ENCODE peak calls at places on chromosomes 13 and 19, in seven cellular contexts. U is upper lobe of left lung, L is tibial nerve, R is A549, Y is ovary, D is transverse colon, W is stomach. P is an unnamed sample.

GRCh38 chr13:23570099-23570926 is at the start of gene TNFRSF19:
- DNase-seq in W (no peak), U (no peak), L (peak; percentile 35), Y (no peak), D (no peak), R (no peak), P (no peak)

GRCh38 chr13:77028202-77028601 is 1.2 kb upstream of the FBXL3 start:
- DNase-seq in Y (peak; percentile 38), L (no peak), W (no peak), R (no peak), D (no peak), U (no peak), P (no peak)

GRCh38 chr13:100608906-100609305 is 20.3 kb upstream of the GGACT start:
- DNase-seq in W (no peak), U (no peak), D (peak; percentile 34), L (no peak), Y (no peak), R (no peak), P (no peak)

GRCh38 chr19:16095071-16095571 is 16.6 kb upstream of the RAB8A start:
- DNase-seq in U (no peak), R (no peak), W (no peak), D (no peak), Y (no peak), L (no peak), P (no peak)

GRCh38 chr13:112456138-112457056 is 80.2 kb downstream of the SPACA7 start:
- DNase-seq in R (no peak), U (no peak), W (peak; percentile 18), L (no peak), D (no peak), Y (no peak), P (no peak)

GRCh38 chr13:50130686-50131051 is 115.4 kb downstream of the KCNRG start:
- DNase-seq in W (no peak), L (no peak), D (peak; percentile 29), R (peak; percentile 8), U (peak; percentile 87), Y (no peak), P (no peak)

GRCh38 chr19:10816691-10817090 is 19.3 kb downstream of the TMED1 start:
- DNase-seq in Y (no peak), W (no peak), U (no peak), R (no peak), D (no peak), L (no peak), P (no peak)

GRCh38 chr19:37333457-37333856 is 37.4 kb upstream of the ZNF527 start:
- DNase-seq in Y (no peak), R (no peak), L (no peak), D (no peak), W (no peak), U (no peak), P (no peak)

GRCh38 chr19:55136399-55137102 is 12.5 kb downstream of the TNNT1 start:
- DNase-seq in L (no peak), U (peak; percentile 59), D (no peak), Y (no peak), W (no peak), R (no peak), P (no peak)

GRCh38 chr13:19681517-19681916 is 48.1 kb downstream of the MPHOSPH8 start:
- DNase-seq in D (no peak), L (no peak), Y (no peak), R (no peak), U (no peak), W (no peak), P (no peak)

GRCh38 chr19:31351212-31352193 is 2.3 kb upstream of the TSHZ3 start:
- DNase-seq in W (no peak), R (peak; percentile 46), Y (peak; percentile 74), D (peak; percentile 31), L (no peak), U (peak; percentile 88), P (peak; percentile 82)

GRCh38 chr13:36086117-36086516 is 45.1 kb downstream of the DCLK1 start:
- DNase-seq in Y (no peak), W (no peak), L (no peak), D (no peak), R (no peak), U (no peak), P (no peak)

GRCh38 chr13:100089633-100090032 is 740 bp downstream of the PCCA start:
- DNase-seq in R (no peak), W (no peak), L (no peak), Y (no peak), U (no peak), D (no peak), P (no peak)

GRCh38 chr19:53004242-53004641 is 9.5 kb upstream of the ERVV-1 start:
- DNase-seq in U (no peak), R (no peak), Y (no peak), D (no peak), W (no peak), L (no peak), P (no peak)

GRCh38 chr13:33262069-33262487 is 23.5 kb downstream of the STARD13 start:
- DNase-seq in L (no peak), R (peak; percentile 21), W (no peak), Y (no peak), D (peak; percentile 39), U (peak; percentile 29), P (peak; percentile 72)

GRCh38 chr19:51742736-51743288 is 8.9 kb downstream of the FPR1 start:
- DNase-seq in Y (no peak), D (no peak), L (no peak), U (no peak), R (no peak), W (no peak), P (no peak)

GRCh38 chr13:114089341-114089740 is 43.1 kb downstream of the RASA3 start:
- DNase-seq in W (no peak), D (peak; percentile 5), R (no peak), Y (peak; percentile 8), L (no peak), U (peak; percentile 70), P (peak; percentile 37)

GRCh38 chr19:43422000-43422688 is 7.5 kb downstream of the TEX101 start:
- DNase-seq in R (no peak), L (no peak), D (no peak), Y (no peak), U (no peak), W (no peak), P (no peak)

GRCh38 chr19:34675250-34675649 is 1.7 kb downstream of the SCGB2B2 start:
- DNase-seq in L (no peak), U (no peak), Y (no peak), R (no peak), W (no peak), D (no peak), P (no peak)

GRCh38 chr19:58332697-58333096 is 5.9 kb downstream of the ZSCAN22 start:
- DNase-seq in Y (no peak), W (no peak), D (no peak), U (no peak), L (no peak), R (no peak), P (no peak)

GRCh38 chr13:91126806-91127205 is 220.7 kb upstream of the MIR17HG start:
- DNase-seq in U (no peak), R (no peak), W (no peak), L (no peak), Y (no peak), D (no peak), P (no peak)

GRCh38 chr13:89733686-89734085 is 1613.8 kb upstream of the MIR17HG start:
- DNase-seq in R (no peak), L (no peak), U (no peak), D (no peak), Y (no peak), W (no peak), P (no peak)

GRCh38 chr13:97116754-97117153 is 105.4 kb upstream of the MBNL2 start:
- DNase-seq in W (no peak), Y (no peak), R (no peak), D (no peak), L (no peak), U (no peak), P (peak; percentile 74)

GRCh38 chr19:48113190-48113917 is 2.7 kb upstream of the PLA2G4C start:
- DNase-seq in U (no peak), W (no peak), D (no peak), R (no peak), L (no peak), Y (no peak), P (no peak)

GRCh38 chr13:86446311-86446710 is 647.1 kb upstream of the SLITRK6 start:
- DNase-seq in D (no peak), R (peak; percentile 2), W (no peak), U (no peak), Y (no peak), L (no peak), P (no peak)

GRCh38 chr13:41007359-41008118 is 11.6 kb downstream of the ELF1 start:
- DNase-seq in L (no peak), W (no peak), D (no peak), Y (no peak), R (no peak), U (no peak), P (no peak)

GRCh38 chr13:101767096-101767495 is 314.6 kb downstream of the ITGBL1 start:
- DNase-seq in W (no peak), U (no peak), D (no peak), Y (no peak), R (no peak), L (no peak), P (no peak)

GRCh38 chr19:8510589-8511115 is 3.3 kb downstream of the ZNF414 start:
- DNase-seq in W (no peak), U (peak; percentile 83), R (no peak), D (no peak), L (no peak), Y (no peak), P (no peak)

GRCh38 chr13:23833733-23834611 is 55.2 kb downstream of the MIPEP start:
- DNase-seq in U (peak; percentile 55), R (no peak), D (no peak), Y (no peak), W (no peak), L (no peak), P (no peak)

GRCh38 chr13:34340534-34340933 is 522.6 kb downstream of the RFC3 start:
- DNase-seq in L (no peak), D (no peak), R (no peak), Y (no peak), U (no peak), W (peak; percentile 36), P (no peak)

GRCh38 chr13:39565036-39565949 is 37.7 kb downstream of the LHFPL6 start:
- DNase-seq in L (no peak), W (no peak), Y (no peak), D (no peak), U (no peak), R (peak; percentile 20), P (no peak)
- TF ChIP-seq EP300 in L (peak; percentile 46), W (no peak), Y (no peak), D (no peak), U (no peak), R (no peak), P (no peak)

GRCh38 chr19:18160792-18161690 is 8.1 kb downstream of the PIK3R2 start:
- DNase-seq in D (peak; percentile 83), R (peak; percentile 62), U (peak; percentile 97), Y (peak; percentile 85), W (peak; percentile 87), L (peak; percentile 51), P (peak; percentile 83)
- TF ChIP-seq POLR2A in D (no peak), R (peak; percentile 37), U (no peak), Y (no peak), W (no peak), L (no peak), P (no peak)

GRCh38 chr19:49877020-49877878 is at the start of the genes AKT1S1 and TBC1D17:
- DNase-seq in U (peak; percentile 95), D (peak; percentile 99), R (peak; percentile 100), Y (peak; percentile 99), W (peak; percentile 99), L (peak; percentile 98), P (peak; percentile 100)
- TF ChIP-seq EP300 in U (no peak), D (no peak), R (no peak), Y (no peak), W (no peak), L (peak; percentile 98), P (peak; percentile 27)

GRCh38 chr13:30806784-30807183 is 71.4 kb downstream of the ALOX5AP start:
- DNase-seq in Y (no peak), W (no peak), R (no peak), L (no peak), D (no peak), U (no peak), P (no peak)
- TF ChIP-seq POLR2A in Y (no peak), W (no peak), R (no peak), L (no peak), D (no peak), U (no peak), P (no peak)

P was measured in sigmoid colon.